ENCODE peak calls at places on chromosomes 5 and 9, in ten cellular contexts. J is astrocyte; T is PC-3; C is uterus; K is CD4-positive, alpha-beta T cell; M is transverse colon; U is AG04450; O is neural progenitor cell; Q is suprapubic skin; Y is right atrium auricular region. P is an unnamed sample.

GRCh38 chr9:96620832-96621269 is 1.2 kb upstream of the CDC14B start:
- DNase-seq in J (no peak), T (no peak), C (no peak), K (no peak), M (no peak), U (no peak), O (peak; percentile 70), Q (no peak), Y (no peak), P (no peak)

GRCh38 chr9:37706290-37706689 is 47.3 kb upstream of the TRMT10B start:
- DNase-seq in J (peak; percentile 50), T (peak; percentile 22), C (no peak), K (no peak), M (no peak), U (no peak), O (no peak), Q (no peak), Y (no peak), P (no peak)

GRCh38 chr9:124040935-124041816 is 29.6 kb downstream of the LHX2 start:
- DNase-seq in J (no peak), T (no peak), C (peak; percentile 24), K (peak; percentile 10), M (peak; percentile 58), U (no peak), O (peak; percentile 73), Q (no peak), Y (no peak), P (no peak)

GRCh38 chr5:75510836-75511434 is 494 bp downstream of the CERT1 start:
- DNase-seq in J (no peak), T (peak; percentile 5), C (no peak), K (peak; percentile 26), M (peak; percentile 55), U (no peak), O (peak; percentile 76), Q (peak; percentile 80), Y (peak; percentile 60), P (peak; percentile 83)

GRCh38 chr5:114418546-114419388 is 56.9 kb downstream of the KCNN2 start:
- DNase-seq in J (no peak), T (no peak), C (no peak), K (no peak), M (no peak), U (no peak), O (no peak), Q (no peak), Y (no peak), P (no peak)

GRCh38 chr9:108552459-108553040 is 303.2 kb downstream of the ACTL7B start:
- DNase-seq in J (peak; percentile 78), T (peak; percentile 81), C (peak; percentile 56), K (no peak), M (peak; percentile 64), U (no peak), O (no peak), Q (no peak), Y (no peak), P (no peak)

GRCh38 chr9:69357030-69357853 is 32.2 kb downstream of the ENTREP1 start:
- DNase-seq in J (no peak), T (no peak), C (no peak), K (no peak), M (no peak), U (no peak), O (no peak), Q (no peak), Y (no peak), P (no peak)

GRCh38 chr5:124783794-124784193 is 37.4 kb upstream of the ZNF608 start:
- DNase-seq in J (peak; percentile 20), T (peak; percentile 12), C (no peak), K (no peak), M (no peak), U (no peak), O (no peak), Q (no peak), Y (no peak), P (no peak)

GRCh38 chr9:128116104-128117083 is 11.1 kb downstream of the PTGES2 start:
- DNase-seq in J (no peak), T (no peak), C (peak; percentile 18), K (no peak), M (peak; percentile 24), U (no peak), O (no peak), Q (no peak), Y (no peak), P (no peak)

GRCh38 chr5:104347119-104347708 is 784.6 kb upstream of the NUDT12 start:
- DNase-seq in J (peak; percentile 19), T (peak; percentile 61), C (no peak), K (no peak), M (no peak), U (no peak), O (peak; percentile 10), Q (no peak), Y (no peak), P (no peak)

GRCh38 chr9:120916573-120916972 is 10.0 kb downstream of the TRAF1 start:
- DNase-seq in J (no peak), T (no peak), C (peak; percentile 83), K (no peak), M (no peak), U (no peak), O (no peak), Q (no peak), Y (peak; percentile 87), P (peak; percentile 93)

GRCh38 chr5:154745349-154745748 is 9.8 kb upstream of the LARP1 start:
- DNase-seq in J (no peak), T (no peak), C (no peak), K (no peak), M (no peak), U (no peak), O (no peak), Q (no peak), Y (no peak), P (no peak)

GRCh38 chr5:180034564-180034963 is 37.0 kb downstream of the RNF130 start:
- DNase-seq in J (peak; percentile 57), T (peak; percentile 73), C (no peak), K (no peak), M (no peak), U (no peak), O (no peak), Q (no peak), Y (no peak), P (no peak)

GRCh38 chr9:122186301-122186700 is 26.6 kb downstream of the MORN5 start:
- DNase-seq in J (no peak), T (no peak), C (no peak), K (no peak), M (peak; percentile 51), U (no peak), O (peak; percentile 21), Q (no peak), Y (no peak), P (no peak)

GRCh38 chr5:121006206-121006605 is 542.1 kb downstream of the PRR16 start:
- DNase-seq in J (no peak), T (no peak), C (no peak), K (no peak), M (no peak), U (no peak), O (no peak), Q (no peak), Y (no peak), P (no peak)

GRCh38 chr9:84667571-84668203 is 1.8 kb upstream of the NTRK2 start:
- DNase-seq in J (peak; percentile 37), T (no peak), C (no peak), K (no peak), M (no peak), U (no peak), O (peak; percentile 58), Q (no peak), Y (no peak), P (no peak)

GRCh38 chr9:95127249-95128176 is 190.0 kb downstream of the FANCC start:
- DNase-seq in J (peak; percentile 52), T (peak; percentile 74), C (peak; percentile 88), K (peak; percentile 56), M (peak; percentile 87), U (peak; percentile 46), O (peak; percentile 92), Q (peak; percentile 90), Y (peak; percentile 90), P (peak; percentile 90)

GRCh38 chr5:15350614-15351013 is 149.4 kb upstream of the FBXL7 start:
- DNase-seq in J (no peak), T (no peak), C (no peak), K (no peak), M (no peak), U (no peak), O (no peak), Q (no peak), Y (no peak), P (no peak)

GRCh38 chr9:127201071-127201541 is 63.5 kb upstream of the GARNL3 start:
- DNase-seq in J (no peak), T (no peak), C (no peak), K (no peak), M (no peak), U (no peak), O (no peak), Q (no peak), Y (no peak), P (no peak)

DNA sequence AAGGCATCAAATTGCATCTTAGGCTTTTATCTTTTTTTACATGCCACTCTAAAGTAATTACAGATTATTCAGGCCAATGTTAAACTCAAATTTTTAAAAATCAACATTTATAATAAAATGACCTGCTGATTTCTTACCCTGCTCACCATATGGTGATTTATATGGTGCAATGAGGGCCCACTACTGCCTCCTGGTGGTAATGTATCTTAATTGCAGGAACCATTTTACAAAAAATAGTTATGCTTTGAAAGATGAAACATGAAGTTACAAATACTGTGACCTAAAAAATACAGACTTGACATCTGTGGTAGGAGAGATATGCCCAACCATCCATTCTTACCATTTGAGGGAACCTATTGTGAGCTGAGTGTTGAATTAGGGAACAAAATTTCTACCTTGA is 292.6 kb upstream of the TAS2R1 start:
- DNase-seq in J (no peak), T (no peak), C (no peak), K (no peak), M (no peak), U (no peak), O (no peak), Q (no peak), Y (no peak), P (no peak)
- TF ChIP-seq CTCF in J (no peak), T (peak; percentile 77), C (no peak), K (no peak), M (peak; percentile 12), U (peak; percentile 36), O (peak; percentile 52), Q (no peak), Y (no peak), P (no peak)

GRCh38 chr9:133508046-133508445 is 16.7 kb downstream of the MYMK start:
- DNase-seq in J (no peak), T (no peak), C (no peak), K (no peak), M (no peak), U (no peak), O (no peak), Q (no peak), Y (no peak), P (no peak)
- H3K27ac ChIP-seq in J (no peak overlapping the region), T (no peak overlapping the region), C (no peak overlapping the region), K (peak overlapping the region; percentile 63), M (no peak overlapping the region), U (no peak overlapping the region), O (no peak overlapping the region), Q (no peak overlapping the region), Y (no peak overlapping the region), P (no peak overlapping the region)

GRCh38 chr5:128498844-128499455 is 39.1 kb downstream of the FBN2 start:
- DNase-seq in J (peak; percentile 47), T (peak; percentile 70), C (no peak), K (no peak), M (no peak), U (peak; percentile 54), O (peak; percentile 49), Q (no peak), Y (no peak), P (no peak)
- TF ChIP-seq CTCF in J (peak; percentile 57), T (peak; percentile 77), C (peak; percentile 51), K (no peak), M (peak; percentile 43), U (peak; percentile 53), O (peak; percentile 44), Q (no peak), Y (peak; percentile 31), P (no peak)

GRCh38 chr5:17257705-17258273 is 40.4 kb downstream of the BASP1 start:
- DNase-seq in J (no peak), T (peak; percentile 83), C (no peak), K (no peak), M (no peak), U (no peak), O (peak; percentile 58), Q (no peak), Y (no peak), P (no peak)
- H3K27ac ChIP-seq in J (peak overlapping the region; percentile 53), T (peak overlapping the region; percentile 88), C (no peak overlapping the region), K (no peak overlapping the region), M (no peak overlapping the region), U (peak overlapping the region; percentile 54), O (peak overlapping the region; percentile 32), Q (no peak overlapping the region), Y (no peak overlapping the region), P (no peak overlapping the region)

P was measured in coronary artery.